ENCODE peak calls at places on chromosome 10, in four cellular contexts. D, G, X and Q are unnamed samples.

GRCh38 chr10:132476146-132477065 is 61.2 kb upstream of the INPP5A start:
- DNase-seq in D (no peak), G (no peak), X (no peak), Q (no peak)

GRCh38 chr10:112395809-112396530 is 22.1 kb downstream of the ACSL5 start:
- DNase-seq in D (no peak), G (no peak), X (no peak), Q (no peak)

GRCh38 chr10:2964632-2965296 is 102.6 kb upstream of the PFKP start:
- DNase-seq in D (no peak), G (no peak), X (no peak), Q (no peak)

GRCh38 chr10:101466016-101466912 is 112.3 kb downstream of the BTRC start:
- DNase-seq in D (no peak), G (no peak), X (no peak), Q (no peak)

GRCh38 chr10:17430647-17431355 is 23.6 kb downstream of the ST8SIA6 start:
- DNase-seq in D (peak; percentile 28), G (peak; percentile 82), X (peak; percentile 31), Q (peak; percentile 79)

GRCh38 chr10:56823849-56824248 is 462.8 kb upstream of the ZWINT start:
- DNase-seq in D (no peak), G (no peak), X (no peak), Q (no peak)

GRCh38 chr10:127872871-127873600 is 19.7 kb downstream of the CLRN3 start:
- DNase-seq in D (no peak), G (no peak), X (no peak), Q (no peak)

GRCh38 chr10:1962025-1962424 is 224.7 kb upstream of the ADARB2 start:
- DNase-seq in D (no peak), G (no peak), X (no peak), Q (no peak)

GRCh38 chr10:69682955-69683474 is 53.0 kb downstream of the FAM241B start:
- DNase-seq in D (no peak), G (no peak), X (no peak), Q (no peak)